ENCODE peak calls at places on chromosomes 3 and 15, in seven cellular contexts. S is K562, B is esophagus squamous epithelium, U is body of pancreas, V is gastrocnemius medialis, X is transverse colon, H is IMR-90. P is an unnamed sample.

GRCh38 chr15:57329582-57330367 is 46.5 kb upstream of the CGNL1 start:
- DNase-seq in S (peak), B (no peak), U (no peak), V (no peak), X (no peak), H (no peak), P (no peak)

GRCh38 chr3:138593488-138594149 is 441 bp downstream of the CEP70 start:
- DNase-seq in S (no peak), B (no peak), U (peak), V (no peak), X (no peak), H (peak), P (no peak)

GRCh38 chr3:142636664-142637063 is 40.5 kb downstream of the PLS1 start:
- DNase-seq in S (no peak), B (no peak), U (no peak), V (no peak), X (no peak), H (no peak), P (no peak)

GRCh38 chr15:71748327-71748726 is 62.0 kb upstream of the NR2E3 start:
- DNase-seq in S (no peak), B (no peak), U (no peak), V (no peak), X (no peak), H (peak), P (no peak)

GRCh38 chr15:62083168-62084154 is 16.7 kb downstream of the C2CD4A start:
- DNase-seq in S (no peak), B (no peak), U (no peak), V (no peak), X (no peak), H (no peak), P (no peak)

GRCh38 chr3:49222002-49222401 is 50.6 kb downstream of the KLHDC8B start:
- DNase-seq in S (no peak), B (no peak), U (no peak), V (no peak), X (no peak), H (no peak), P (no peak)

GRCh38 chr3:144362126-144362525 is 390.5 kb downstream of the DIPK2A start:
- DNase-seq in S (no peak), B (no peak), U (no peak), V (no peak), X (no peak), H (no peak), P (no peak)

GRCh38 chr3:15768421-15769255 is 29.1 kb downstream of the ANKRD28 start:
- DNase-seq in S (no peak), B (no peak), U (peak), V (peak), X (no peak), H (peak), P (no peak)

GRCh38 chr15:59553879-59554735 is 57.5 kb upstream of the GCNT3 start:
- DNase-seq in S (no peak), B (no peak), U (no peak), V (no peak), X (no peak), H (no peak), P (peak)

GRCh38 chr3:106423321-106424225 is 554.8 kb upstream of the CBLB start:
- DNase-seq in S (no peak), B (no peak), U (no peak), V (no peak), X (no peak), H (no peak), P (no peak)

GRCh38 chr3:109597438-109597837 is 260.1 kb upstream of the DPPA4 start:
- DNase-seq in S (no peak), B (no peak), U (no peak), V (no peak), X (no peak), H (no peak), P (no peak)

GRCh38 chr3:89690649-89691048 is 583.2 kb downstream of the EPHA3 start:
- DNase-seq in S (no peak), B (no peak), U (no peak), V (peak), X (no peak), H (peak), P (no peak)

GRCh38 chr15:46703352-46703861 is 1013.9 kb upstream of the SEMA6D start:
- DNase-seq in S (no peak), B (no peak), U (no peak), V (no peak), X (no peak), H (no peak), P (no peak)

GRCh38 chr3:7029562-7029961 is 168.6 kb downstream of the GRM7 start:
- DNase-seq in S (no peak), B (no peak), U (no peak), V (no peak), X (no peak), H (no peak), P (no peak)

GRCh38 chr3:121621491-121621890 is 28.3 kb downstream of the FBXO40 start:
- DNase-seq in S (no peak), B (no peak), U (no peak), V (no peak), X (no peak), H (no peak), P (no peak)

GRCh38 chr3:139281096-139281495 is 62.7 kb upstream of the MRPS22 start:
- DNase-seq in S (no peak), B (no peak), U (no peak), V (no peak), X (no peak), H (no peak), P (no peak)

GRCh38 chr3:44048196-44048924 is 193.3 kb upstream of the TOPAZ1 start:
- DNase-seq in S (no peak), B (no peak), U (no peak), V (no peak), X (no peak), H (no peak), P (no peak)

GRCh38 chr3:140529096-140529495 is 148.8 kb upstream of the TRIM42 start:
- DNase-seq in S (no peak), B (no peak), U (no peak), V (no peak), X (no peak), H (peak), P (no peak)

GRCh38 chr3:112464264-112464663 is 35.0 kb downstream of the BTLA start:
- DNase-seq in S (no peak), B (no peak), U (no peak), V (no peak), X (no peak), H (no peak), P (no peak)
- TF ChIP-seq POLR2A in S (no peak), B (no peak), U (no peak), V (no peak), X (no peak), H (no peak), P (no peak)

GRCh38 chr15:39079296-39079834 is 501.5 kb upstream of the THBS1 start:
- DNase-seq in S (no peak), B (no peak), U (no peak), V (no peak), X (peak), H (peak), P (no peak)
- TF ChIP-seq POLR2A in S (no peak), B (no peak), U (no peak), V (no peak), X (no peak), H (no peak), P (no peak)

GRCh38 chr15:51879555-51879954 is 50.1 kb downstream of the TMOD3 start:
- DNase-seq in S (no peak), B (no peak), U (no peak), V (no peak), X (no peak), H (peak), P (no peak)

GRCh38 chr15:51876169-51876568 is 46.7 kb downstream of the TMOD3 start:
- DNase-seq in S (no peak), B (no peak), U (no peak), V (no peak), X (no peak), H (no peak), P (no peak)

GRCh38 chr15:51874751-51875644 is 45.5 kb downstream of the TMOD3 start:
- DNase-seq in S (peak), B (no peak), U (no peak), V (peak), X (peak), H (peak), P (no peak)

GRCh38 chr15:51883436-51883835 is 54.0 kb downstream of the TMOD3 start:
- DNase-seq in S (no peak), B (no peak), U (no peak), V (no peak), X (no peak), H (peak), P (no peak)

DNA sequence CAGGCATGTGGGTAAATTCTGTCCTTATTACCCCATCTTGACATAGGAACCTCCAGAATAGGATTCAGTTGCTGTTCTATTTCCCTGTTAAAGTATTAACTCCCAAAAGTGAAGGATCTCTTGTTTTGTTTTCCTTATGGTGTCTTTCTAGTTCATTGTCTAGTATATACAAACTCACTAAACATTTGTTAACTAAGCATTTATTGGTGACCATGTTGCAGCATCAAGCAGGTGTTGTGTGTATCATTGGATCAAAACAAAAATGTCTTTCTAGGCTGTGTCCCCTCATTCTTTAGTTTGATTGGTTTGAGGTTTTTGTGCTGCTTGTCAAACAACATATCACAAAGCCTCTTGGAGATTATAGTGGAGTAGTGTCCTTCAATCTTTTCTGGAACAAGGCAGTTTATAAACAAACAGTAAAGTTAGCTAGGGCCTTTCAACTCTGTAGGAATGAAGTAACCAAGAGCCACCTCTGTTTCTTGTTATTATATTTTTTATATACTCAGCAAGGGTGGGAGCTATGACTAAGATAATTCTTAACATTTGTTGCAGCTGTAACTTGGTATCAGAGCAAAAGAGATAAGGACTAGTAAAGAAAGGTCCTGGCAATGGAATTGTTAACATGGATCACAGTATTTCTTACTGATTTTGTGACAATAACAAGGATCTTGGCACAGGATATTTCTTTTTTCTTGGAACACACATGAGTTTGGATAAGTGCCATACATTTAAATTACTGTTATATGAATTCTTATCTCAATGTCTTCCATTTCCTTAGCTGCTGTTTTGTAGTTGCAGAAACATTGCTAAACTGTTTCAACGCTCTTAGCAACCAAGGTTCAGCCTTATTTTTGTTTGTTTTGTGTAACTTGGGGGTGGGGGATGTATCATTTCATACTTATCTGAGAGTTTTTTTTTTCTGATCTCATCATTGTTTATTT is 49.3 kb downstream of the TMOD3 start:
- DNase-seq in S (peak), B (no peak), U (no peak), V (no peak), X (no peak), H (peak), P (no peak)
- TF ChIP-seq POLR2A in S (no peak), B (no peak), U (no peak), V (no peak), X (no peak), H (no peak), P (no peak)

GRCh38 chr15:31435256-31435781 is 108.7 kb downstream of the KLF13 start:
- DNase-seq in S (peak), B (peak), U (peak), V (peak), X (peak), H (peak), P (peak)

GRCh38 chr15:31433574-31433973 is 106.9 kb downstream of the KLF13 start:
- DNase-seq in S (no peak), B (no peak), U (no peak), V (no peak), X (no peak), H (no peak), P (no peak)

GRCh38 chr15:31435891-31436628 is 109.4 kb downstream of the KLF13 start:
- DNase-seq in S (peak), B (no peak), U (no peak), V (no peak), X (no peak), H (no peak), P (no peak)

GRCh38 chr15:31433101-31433500 is 106.5 kb downstream of the KLF13 start:
- DNase-seq in S (no peak), B (no peak), U (no peak), V (no peak), X (no peak), H (no peak), P (no peak)

GRCh38 chr15:31434418-31435255 is 108.0 kb downstream of the KLF13 start:
- DNase-seq in S (no peak), B (peak), U (peak), V (no peak), X (peak), H (peak), P (no peak)
- TF ChIP-seq POLR2A in S (no peak), B (no peak), U (no peak), V (no peak), X (peak), H (no peak), P (no peak)

P was measured in prostate gland.